ENCODE peak calls at places on chromosome 11, in ten cellular contexts. One of them, this sample, is unnamed.

GRCh38 chr11:22431074-22431473 is 92.9 kb downstream of the SLC17A6 start:
- DNase-seq in NCI-H1417 treated with DMSO at 0.1 percent for 48 hours: no peak
- DNase-seq in Right ventricle myocardium inferior: no peak
- DNase-seq in neuronal stem cell: no peak
- DNase-seq in GM04503: no peak
- DNase-seq in activated CD4-positive, CD25-positive, alpha-beta regulatory T cell: no peak
- DNase-seq in SK-N-SH: no peak
- DNase-seq in astrocyte of the spinal cord: no peak
- DNase-seq in activated T-cell treated with anti-CD3 and anti-CD28 coated beads, Interleukin-2, amount 50 U/mL, for 72 hours: no peak
- DNase-seq in iPS DF 19.7: no peak
- DNase-seq in this sample: no peak

GRCh38 chr11:27553186-27553585 is 46.6 kb upstream of the LIN7C start:
- DNase-seq in NCI-H1417 treated with DMSO at 0.1 percent for 48 hours: no peak
- DNase-seq in Right ventricle myocardium inferior: no peak
- DNase-seq in neuronal stem cell: no peak
- DNase-seq in GM04503: no peak
- DNase-seq in activated CD4-positive, CD25-positive, alpha-beta regulatory T cell: no peak
- DNase-seq in SK-N-SH: no peak
- DNase-seq in astrocyte of the spinal cord: no peak
- DNase-seq in activated T-cell treated with anti-CD3 and anti-CD28 coated beads, Interleukin-2, amount 50 U/mL, for 72 hours: no peak
- DNase-seq in iPS DF 19.7: no peak
- DNase-seq in this sample: no peak

GRCh38 chr11:17699157-17700114 is 19.9 kb upstream of the MYOD1 start:
- DNase-seq in NCI-H1417 treated with DMSO at 0.1 percent for 48 hours: no peak
- DNase-seq in Right ventricle myocardium inferior: no peak
- DNase-seq in neuronal stem cell: no peak
- DNase-seq in GM04503: no peak
- DNase-seq in activated CD4-positive, CD25-positive, alpha-beta regulatory T cell: no peak
- DNase-seq in SK-N-SH: no peak
- DNase-seq in astrocyte of the spinal cord: no peak
- DNase-seq in activated T-cell treated with anti-CD3 and anti-CD28 coated beads, Interleukin-2, amount 50 U/mL, for 72 hours: no peak
- DNase-seq in iPS DF 19.7: no peak
- DNase-seq in this sample: no peak

GRCh38 chr11:72579816-72580647 is 94.2 kb downstream of the PDE2A start:
- DNase-seq in NCI-H1417 treated with DMSO at 0.1 percent for 48 hours: no peak
- DNase-seq in Right ventricle myocardium inferior: peak
- DNase-seq in neuronal stem cell: no peak
- DNase-seq in GM04503: no peak
- DNase-seq in activated CD4-positive, CD25-positive, alpha-beta regulatory T cell: no peak
- DNase-seq in SK-N-SH: no peak
- DNase-seq in astrocyte of the spinal cord: no peak
- DNase-seq in activated T-cell treated with anti-CD3 and anti-CD28 coated beads, Interleukin-2, amount 50 U/mL, for 72 hours: no peak
- DNase-seq in iPS DF 19.7: no peak
- DNase-seq in this sample: no peak

GRCh38 chr11:6362185-6362867 is 27.9 kb upstream of the SMPD1 start:
- DNase-seq in NCI-H1417 treated with DMSO at 0.1 percent for 48 hours: no peak
- DNase-seq in Right ventricle myocardium inferior: peak
- DNase-seq in neuronal stem cell: no peak
- DNase-seq in GM04503: no peak
- DNase-seq in activated CD4-positive, CD25-positive, alpha-beta regulatory T cell: no peak
- DNase-seq in SK-N-SH: no peak
- DNase-seq in astrocyte of the spinal cord: no peak
- DNase-seq in activated T-cell treated with anti-CD3 and anti-CD28 coated beads, Interleukin-2, amount 50 U/mL, for 72 hours: no peak
- DNase-seq in iPS DF 19.7: no peak
- DNase-seq in this sample: no peak

GRCh38 chr11:40787243-40787642 is 672.2 kb downstream of the LRRC4C start:
- DNase-seq in NCI-H1417 treated with DMSO at 0.1 percent for 48 hours: no peak
- DNase-seq in Right ventricle myocardium inferior: no peak
- DNase-seq in neuronal stem cell: no peak
- DNase-seq in GM04503: no peak
- DNase-seq in activated CD4-positive, CD25-positive, alpha-beta regulatory T cell: no peak
- DNase-seq in SK-N-SH: no peak
- DNase-seq in astrocyte of the spinal cord: no peak
- DNase-seq in activated T-cell treated with anti-CD3 and anti-CD28 coated beads, Interleukin-2, amount 50 U/mL, for 72 hours: no peak
- DNase-seq in iPS DF 19.7: peak
- DNase-seq in this sample: no peak

GRCh38 chr11:92070026-92070889 is 154.4 kb upstream of the FAT3 start:
- DNase-seq in NCI-H1417 treated with DMSO at 0.1 percent for 48 hours: no peak
- DNase-seq in Right ventricle myocardium inferior: no peak
- DNase-seq in neuronal stem cell: no peak
- DNase-seq in GM04503: no peak
- DNase-seq in activated CD4-positive, CD25-positive, alpha-beta regulatory T cell: no peak
- DNase-seq in SK-N-SH: no peak
- DNase-seq in astrocyte of the spinal cord: no peak
- DNase-seq in activated T-cell treated with anti-CD3 and anti-CD28 coated beads, Interleukin-2, amount 50 U/mL, for 72 hours: no peak
- DNase-seq in iPS DF 19.7: no peak
- DNase-seq in this sample: no peak

GRCh38 chr11:112453601-112454577 is 193.2 kb upstream of the PLET1 start:
- DNase-seq in NCI-H1417 treated with DMSO at 0.1 percent for 48 hours: no peak
- DNase-seq in Right ventricle myocardium inferior: no peak
- DNase-seq in neuronal stem cell: no peak
- DNase-seq in GM04503: no peak
- DNase-seq in activated CD4-positive, CD25-positive, alpha-beta regulatory T cell: peak
- DNase-seq in SK-N-SH: peak
- DNase-seq in astrocyte of the spinal cord: peak
- DNase-seq in activated T-cell treated with anti-CD3 and anti-CD28 coated beads, Interleukin-2, amount 50 U/mL, for 72 hours: peak
- DNase-seq in iPS DF 19.7: no peak
- DNase-seq in this sample: peak

GRCh38 chr11:3905080-3905953 is 49.9 kb downstream of the STIM1 start:
- DNase-seq in NCI-H1417 treated with DMSO at 0.1 percent for 48 hours: no peak
- DNase-seq in Right ventricle myocardium inferior: no peak
- DNase-seq in neuronal stem cell: no peak
- DNase-seq in GM04503: peak
- DNase-seq in activated CD4-positive, CD25-positive, alpha-beta regulatory T cell: peak
- DNase-seq in SK-N-SH: no peak
- DNase-seq in astrocyte of the spinal cord: peak
- DNase-seq in activated T-cell treated with anti-CD3 and anti-CD28 coated beads, Interleukin-2, amount 50 U/mL, for 72 hours: peak
- DNase-seq in iPS DF 19.7: no peak
- DNase-seq in this sample: peak

GRCh38 chr11:61787928-61788491 is 4.4 kb downstream of the TMEM258 start:
- DNase-seq in NCI-H1417 treated with DMSO at 0.1 percent for 48 hours: no peak
- DNase-seq in Right ventricle myocardium inferior: peak
- DNase-seq in neuronal stem cell: peak
- DNase-seq in GM04503: no peak
- DNase-seq in activated CD4-positive, CD25-positive, alpha-beta regulatory T cell: no peak
- DNase-seq in SK-N-SH: peak
- DNase-seq in astrocyte of the spinal cord: peak
- DNase-seq in activated T-cell treated with anti-CD3 and anti-CD28 coated beads, Interleukin-2, amount 50 U/mL, for 72 hours: no peak
- DNase-seq in iPS DF 19.7: no peak
- DNase-seq in this sample: peak

GRCh38 chr11:28123151-28123571 is 15.0 kb downstream of the METTL15 start:
- DNase-seq in NCI-H1417 treated with DMSO at 0.1 percent for 48 hours: no peak
- DNase-seq in Right ventricle myocardium inferior: no peak
- DNase-seq in neuronal stem cell: no peak
- DNase-seq in GM04503: no peak
- DNase-seq in activated CD4-positive, CD25-positive, alpha-beta regulatory T cell: no peak
- DNase-seq in SK-N-SH: no peak
- DNase-seq in astrocyte of the spinal cord: peak
- DNase-seq in activated T-cell treated with anti-CD3 and anti-CD28 coated beads, Interleukin-2, amount 50 U/mL, for 72 hours: no peak
- DNase-seq in iPS DF 19.7: no peak
- DNase-seq in this sample: no peak

GRCh38 chr11:124586247-124586860 is 16.6 kb downstream of the OR8A1 start:
- DNase-seq in NCI-H1417 treated with DMSO at 0.1 percent for 48 hours: peak
- DNase-seq in Right ventricle myocardium inferior: peak
- DNase-seq in neuronal stem cell: peak
- DNase-seq in GM04503: peak
- DNase-seq in activated CD4-positive, CD25-positive, alpha-beta regulatory T cell: peak
- DNase-seq in SK-N-SH: peak
- DNase-seq in astrocyte of the spinal cord: peak
- DNase-seq in activated T-cell treated with anti-CD3 and anti-CD28 coated beads, Interleukin-2, amount 50 U/mL, for 72 hours: peak
- DNase-seq in iPS DF 19.7: no peak
- DNase-seq in this sample: peak

This sample was measured in NCI-H460.